ENCODE peak calls at places on chromosomes 12 and 14, in five cellular contexts. One of them, this sample, is unnamed.

GRCh38 chr12:78802593-78802992 is 62.0 kb upstream of the SYT1 start:
- DNase-seq in HT-29: peak
- DNase-seq in activated CD4-positive, alpha-beta T cell treated with anti-CD3 and anti-CD28 coated beads for 48 hours: no peak
- DNase-seq in A549: peak
- DNase-seq in NCI-H1092: no peak
- DNase-seq in this sample: no peak

GRCh38 chr12:58765076-58765475 is 155.2 kb downstream of the LRIG3 start:
- DNase-seq in HT-29: peak
- DNase-seq in activated CD4-positive, alpha-beta T cell treated with anti-CD3 and anti-CD28 coated beads for 48 hours: no peak
- DNase-seq in A549: no peak
- DNase-seq in NCI-H1092: no peak
- DNase-seq in this sample: no peak

GRCh38 chr12:121830588-121831265 is 26.9 kb downstream of the SETD1B start:
- DNase-seq in HT-29: no peak
- DNase-seq in activated CD4-positive, alpha-beta T cell treated with anti-CD3 and anti-CD28 coated beads for 48 hours: no peak
- DNase-seq in A549: no peak
- DNase-seq in NCI-H1092: no peak
- DNase-seq in this sample: no peak

GRCh38 chr12:49461221-49461620 is 77.6 kb upstream of the KCNH3 start:
- DNase-seq in HT-29: no peak
- DNase-seq in activated CD4-positive, alpha-beta T cell treated with anti-CD3 and anti-CD28 coated beads for 48 hours: no peak
- DNase-seq in A549: no peak
- DNase-seq in NCI-H1092: no peak
- DNase-seq in this sample: no peak

GRCh38 chr12:25293596-25293995 is 42.9 kb upstream of the KRAS start:
- DNase-seq in HT-29: no peak
- DNase-seq in activated CD4-positive, alpha-beta T cell treated with anti-CD3 and anti-CD28 coated beads for 48 hours: no peak
- DNase-seq in A549: no peak
- DNase-seq in NCI-H1092: no peak
- DNase-seq in this sample: no peak

GRCh38 chr12:77725611-77726010 is 105.1 kb upstream of the NAV3 start:
- DNase-seq in HT-29: no peak
- DNase-seq in activated CD4-positive, alpha-beta T cell treated with anti-CD3 and anti-CD28 coated beads for 48 hours: no peak
- DNase-seq in A549: no peak
- DNase-seq in NCI-H1092: no peak
- DNase-seq in this sample: no peak

GRCh38 chr14:53399057-53399456 is 245.9 kb upstream of the DDHD1 start:
- DNase-seq in HT-29: peak
- DNase-seq in activated CD4-positive, alpha-beta T cell treated with anti-CD3 and anti-CD28 coated beads for 48 hours: no peak
- DNase-seq in A549: peak
- DNase-seq in NCI-H1092: no peak
- DNase-seq in this sample: no peak

GRCh38 chr12:6459004-6459337 is 7.1 kb downstream of the TAPBPL start:
- DNase-seq in HT-29: no peak
- DNase-seq in activated CD4-positive, alpha-beta T cell treated with anti-CD3 and anti-CD28 coated beads for 48 hours: no peak
- DNase-seq in A549: no peak
- DNase-seq in NCI-H1092: no peak
- DNase-seq in this sample: no peak

GRCh38 chr12:122064034-122064777 is 14.3 kb upstream of the MLXIP start:
- DNase-seq in HT-29: peak
- DNase-seq in activated CD4-positive, alpha-beta T cell treated with anti-CD3 and anti-CD28 coated beads for 48 hours: peak
- DNase-seq in A549: peak
- DNase-seq in NCI-H1092: peak
- DNase-seq in this sample: peak

GRCh38 chr12:104462931-104463339 is 6.2 kb downstream of the CHST11 start:
- DNase-seq in HT-29: no peak
- DNase-seq in activated CD4-positive, alpha-beta T cell treated with anti-CD3 and anti-CD28 coated beads for 48 hours: no peak
- DNase-seq in A549: no peak
- DNase-seq in NCI-H1092: no peak
- DNase-seq in this sample: no peak

GRCh38 chr12:96448287-96448686 is 41.1 kb upstream of the CFAP54 start:
- DNase-seq in HT-29: no peak
- DNase-seq in activated CD4-positive, alpha-beta T cell treated with anti-CD3 and anti-CD28 coated beads for 48 hours: no peak
- DNase-seq in A549: no peak
- DNase-seq in NCI-H1092: no peak
- DNase-seq in this sample: no peak

GRCh38 chr12:55818140-55818728 is 393 bp downstream of the ORMDL2 start:
- DNase-seq in HT-29: no peak
- DNase-seq in activated CD4-positive, alpha-beta T cell treated with anti-CD3 and anti-CD28 coated beads for 48 hours: no peak
- DNase-seq in A549: no peak
- DNase-seq in NCI-H1092: no peak
- DNase-seq in this sample: no peak

GRCh38 chr14:50796391-50796790 is 34.6 kb downstream of the NIN start:
- DNase-seq in HT-29: no peak
- DNase-seq in activated CD4-positive, alpha-beta T cell treated with anti-CD3 and anti-CD28 coated beads for 48 hours: no peak
- DNase-seq in A549: no peak
- DNase-seq in NCI-H1092: no peak
- DNase-seq in this sample: no peak

GRCh38 chr12:113422030-113422900 is at the start of gene SDSL:
- DNase-seq in HT-29: peak
- DNase-seq in activated CD4-positive, alpha-beta T cell treated with anti-CD3 and anti-CD28 coated beads for 48 hours: peak
- DNase-seq in A549: peak
- DNase-seq in NCI-H1092: no peak
- DNase-seq in this sample: no peak

GRCh38 chr12:93766802-93767523 is 89.8 kb downstream of the CRADD start:
- DNase-seq in HT-29: peak
- DNase-seq in activated CD4-positive, alpha-beta T cell treated with anti-CD3 and anti-CD28 coated beads for 48 hours: peak
- DNase-seq in A549: peak
- DNase-seq in NCI-H1092: no peak
- DNase-seq in this sample: no peak

GRCh38 chr12:754238-754816 is 1.9 kb downstream of the WNK1 start:
- DNase-seq in HT-29: no peak
- DNase-seq in activated CD4-positive, alpha-beta T cell treated with anti-CD3 and anti-CD28 coated beads for 48 hours: no peak
- DNase-seq in A549: no peak
- DNase-seq in NCI-H1092: no peak
- DNase-seq in this sample: no peak

GRCh38 chr14:51173863-51174262 is 66.2 kb upstream of the TMX1 start:
- DNase-seq in HT-29: no peak
- DNase-seq in activated CD4-positive, alpha-beta T cell treated with anti-CD3 and anti-CD28 coated beads for 48 hours: no peak
- DNase-seq in A549: no peak
- DNase-seq in NCI-H1092: no peak
- DNase-seq in this sample: no peak